ENCODE peak calls at places on chromosomes 12 and 14, in four cellular contexts. One of them, this sample, is unnamed.
A peak's percentile ranks its signal among the peaks of the same experiment; 100 is the strongest.

GRCh38 chr14:33315217-33315616 is 376.5 kb downstream of the NPAS3 start:
- DNase-seq in effector memory CD4-positive, alpha-beta T cell: no peak
- DNase-seq in right lobe of liver: no peak
- DNase-seq in transverse colon: no peak
- DNase-seq in this sample: no peak

GRCh38 chr14:67665886-67666285 is 8.5 kb downstream of the VTI1B start:
- DNase-seq in effector memory CD4-positive, alpha-beta T cell: no peak
- DNase-seq in right lobe of liver: no peak
- DNase-seq in transverse colon: no peak
- DNase-seq in this sample: no peak

GRCh38 chr12:75488553-75488952 is 8.0 kb downstream of the GLIPR1 start:
- DNase-seq in effector memory CD4-positive, alpha-beta T cell: no peak
- DNase-seq in right lobe of liver: no peak
- DNase-seq in transverse colon: no peak
- DNase-seq in this sample: no peak

GRCh38 chr14:59511916-59512530 is 27.7 kb downstream of the JKAMP start:
- DNase-seq in effector memory CD4-positive, alpha-beta T cell: no peak
- DNase-seq in right lobe of liver: no peak
- DNase-seq in transverse colon: peak; percentile 16
- DNase-seq in this sample: no peak

GRCh38 chr12:54549774-54550451 is 512 bp downstream of the PDE1B start:
- DNase-seq in effector memory CD4-positive, alpha-beta T cell: no peak
- DNase-seq in right lobe of liver: no peak
- DNase-seq in transverse colon: no peak
- DNase-seq in this sample: no peak

GRCh38 chr14:73610692-73611091 is 1.6 kb upstream of the ACOT6 start:
- DNase-seq in effector memory CD4-positive, alpha-beta T cell: no peak
- DNase-seq in right lobe of liver: peak; percentile 59
- DNase-seq in transverse colon: no peak
- DNase-seq in this sample: no peak

GRCh38 chr12:21615441-21615840 is 10.8 kb upstream of the GYS2 start:
- DNase-seq in effector memory CD4-positive, alpha-beta T cell: no peak
- DNase-seq in right lobe of liver: no peak
- DNase-seq in transverse colon: no peak
- DNase-seq in this sample: no peak

GRCh38 chr14:65772901-65773574 is 360.5 kb downstream of the FUT8 start:
- DNase-seq in effector memory CD4-positive, alpha-beta T cell: no peak
- DNase-seq in right lobe of liver: no peak
- DNase-seq in transverse colon: no peak
- DNase-seq in this sample: no peak

GRCh38 chr12:89703768-89704167 is 4.9 kb downstream of the ATP2B1 start:
- DNase-seq in effector memory CD4-positive, alpha-beta T cell: no peak
- DNase-seq in right lobe of liver: no peak
- DNase-seq in transverse colon: no peak
- DNase-seq in this sample: no peak

GRCh38 chr12:52692253-52692652 is 11.1 kb downstream of the KRT77 start:
- DNase-seq in effector memory CD4-positive, alpha-beta T cell: no peak
- DNase-seq in right lobe of liver: no peak
- DNase-seq in transverse colon: no peak
- DNase-seq in this sample: no peak

GRCh38 chr12:99278899-99279298 is 368.7 kb upstream of the GARIN6 start:
- DNase-seq in effector memory CD4-positive, alpha-beta T cell: no peak
- DNase-seq in right lobe of liver: no peak
- DNase-seq in transverse colon: no peak
- DNase-seq in this sample: no peak

GRCh38 chr12:3216726-3217682 is 139.8 kb downstream of the TSPAN9 start:
- DNase-seq in effector memory CD4-positive, alpha-beta T cell: no peak
- DNase-seq in right lobe of liver: no peak
- DNase-seq in transverse colon: no peak
- DNase-seq in this sample: no peak

GRCh38 chr14:22822017-22822618 is 6.9 kb upstream of the SLC7A7 start:
- DNase-seq in effector memory CD4-positive, alpha-beta T cell: no peak
- DNase-seq in right lobe of liver: no peak
- DNase-seq in transverse colon: no peak
- DNase-seq in this sample: no peak

GRCh38 chr12:122336015-122336946 is 70.0 kb upstream of the VPS33A start:
- DNase-seq in effector memory CD4-positive, alpha-beta T cell: peak; percentile 8
- DNase-seq in right lobe of liver: peak; percentile 61
- DNase-seq in transverse colon: peak; percentile 22
- DNase-seq in this sample: no peak

GRCh38 chr12:42798811-42799438 is 209.4 kb upstream of the PRICKLE1 start:
- DNase-seq in effector memory CD4-positive, alpha-beta T cell: no peak
- DNase-seq in right lobe of liver: no peak
- DNase-seq in transverse colon: no peak
- DNase-seq in this sample: no peak

GRCh38 chr12:12714276-12715001 is 2.7 kb upstream of the CDKN1B start:
- DNase-seq in effector memory CD4-positive, alpha-beta T cell: peak; percentile 41
- DNase-seq in right lobe of liver: no peak
- DNase-seq in transverse colon: peak; percentile 77
- DNase-seq in this sample: peak; percentile 69

GRCh38 chr12:85632390-85632789 is 203.8 kb downstream of the RASSF9 start:
- DNase-seq in effector memory CD4-positive, alpha-beta T cell: no peak
- DNase-seq in right lobe of liver: no peak
- DNase-seq in transverse colon: no peak
- DNase-seq in this sample: no peak

GRCh38 chr14:71985538-71986234 is 53.5 kb downstream of the RGS6 start:
- DNase-seq in effector memory CD4-positive, alpha-beta T cell: no peak
- DNase-seq in right lobe of liver: no peak
- DNase-seq in transverse colon: no peak
- DNase-seq in this sample: no peak

GRCh38 chr12:77247542-77247941 is 182.2 kb upstream of the E2F7 start:
- DNase-seq in effector memory CD4-positive, alpha-beta T cell: no peak
- DNase-seq in right lobe of liver: no peak
- DNase-seq in transverse colon: no peak
- DNase-seq in this sample: no peak

GRCh38 chr14:103091041-103091882 is 3.3 kb upstream of the EXOC3L4 start:
- DNase-seq in effector memory CD4-positive, alpha-beta T cell: peak; percentile 73
- DNase-seq in right lobe of liver: peak; percentile 77
- DNase-seq in transverse colon: peak; percentile 85
- DNase-seq in this sample: peak; percentile 88

GRCh38 chr12:11827096-11827841 is 177.8 kb downstream of the ETV6 start:
- DNase-seq in effector memory CD4-positive, alpha-beta T cell: no peak
- DNase-seq in right lobe of liver: no peak
- DNase-seq in transverse colon: no peak
- DNase-seq in this sample: no peak

GRCh38 chr14:34049769-34050168 is 98.9 kb upstream of the EGLN3 start:
- DNase-seq in effector memory CD4-positive, alpha-beta T cell: no peak
- DNase-seq in right lobe of liver: no peak
- DNase-seq in transverse colon: no peak
- DNase-seq in this sample: no peak

GRCh38 chr14:85867450-85867849 is 337.5 kb downstream of the FLRT2 start:
- DNase-seq in effector memory CD4-positive, alpha-beta T cell: no peak
- DNase-seq in right lobe of liver: no peak
- DNase-seq in transverse colon: no peak
- DNase-seq in this sample: no peak

GRCh38 chr14:88463318-88463717 is 77.9 kb downstream of the SPATA7 start:
- DNase-seq in effector memory CD4-positive, alpha-beta T cell: no peak
- DNase-seq in right lobe of liver: no peak
- DNase-seq in transverse colon: no peak
- DNase-seq in this sample: no peak

GRCh38 chr12:23084236-23084995 is 459.4 kb downstream of the ETNK1 start:
- DNase-seq in effector memory CD4-positive, alpha-beta T cell: no peak
- DNase-seq in right lobe of liver: no peak
- DNase-seq in transverse colon: no peak
- DNase-seq in this sample: no peak

GRCh38 chr14:20632831-20633771 is 8.4 kb downstream of the OR6S1 start:
- DNase-seq in effector memory CD4-positive, alpha-beta T cell: peak; percentile 51
- DNase-seq in right lobe of liver: no peak
- DNase-seq in transverse colon: peak; percentile 59
- DNase-seq in this sample: no peak

GRCh38 chr12:15648564-15648963 is 140.6 kb downstream of the EPS8 start:
- DNase-seq in effector memory CD4-positive, alpha-beta T cell: no peak
- DNase-seq in right lobe of liver: no peak
- DNase-seq in transverse colon: no peak
- DNase-seq in this sample: no peak

GRCh38 chr14:39467889-39468524 is 35.8 kb upstream of the FBXO33 start:
- DNase-seq in effector memory CD4-positive, alpha-beta T cell: no peak
- DNase-seq in right lobe of liver: no peak
- DNase-seq in transverse colon: no peak
- DNase-seq in this sample: no peak

GRCh38 chr12:20314325-20314724 is 54.0 kb upstream of the PDE3A start:
- DNase-seq in effector memory CD4-positive, alpha-beta T cell: no peak
- DNase-seq in right lobe of liver: no peak
- DNase-seq in transverse colon: no peak
- DNase-seq in this sample: no peak

GRCh38 chr12:39605501-39605900 is 14.1 kb downstream of the ABCD2 start:
- DNase-seq in effector memory CD4-positive, alpha-beta T cell: no peak
- DNase-seq in right lobe of liver: no peak
- DNase-seq in transverse colon: no peak
- DNase-seq in this sample: no peak

GRCh38 chr12:64767495-64767894 is 8.3 kb upstream of the GNS start:
- DNase-seq in effector memory CD4-positive, alpha-beta T cell: no peak
- DNase-seq in right lobe of liver: no peak
- DNase-seq in transverse colon: no peak
- DNase-seq in this sample: no peak

GRCh38 chr14:101504096-101504948 is 57.0 kb upstream of the DIO3 start:
- DNase-seq in effector memory CD4-positive, alpha-beta T cell: no peak
- DNase-seq in right lobe of liver: peak; percentile 45
- DNase-seq in transverse colon: peak; percentile 1
- DNase-seq in this sample: peak; percentile 59

GRCh38 chr12:120529641-120530314 is 820 bp upstream of the COQ5 start:
- DNase-seq in effector memory CD4-positive, alpha-beta T cell: no peak
- DNase-seq in right lobe of liver: no peak
- DNase-seq in transverse colon: peak; percentile 44
- DNase-seq in this sample: no peak

GRCh38 chr14:50452979-50453705 is 56.5 kb upstream of the CDKL1 start:
- DNase-seq in effector memory CD4-positive, alpha-beta T cell: no peak
- DNase-seq in right lobe of liver: no peak
- DNase-seq in transverse colon: no peak
- DNase-seq in this sample: no peak

GRCh38 chr12:117360551-117361311 is 695 bp downstream of the NOS1 start:
- DNase-seq in effector memory CD4-positive, alpha-beta T cell: no peak
- DNase-seq in right lobe of liver: no peak
- DNase-seq in transverse colon: no peak
- DNase-seq in this sample: no peak
- H3K4me3 ChIP-seq in effector memory CD4-positive, alpha-beta T cell: no peak overlapping the region
- H3K4me3 ChIP-seq in right lobe of liver: no peak overlapping the region
- H3K4me3 ChIP-seq in transverse colon: no peak overlapping the region
- H3K4me3 ChIP-seq in this sample: peak overlapping the region; percentile 23

GRCh38 chr14:104098272-104099095 is 13.0 kb downstream of the ASPG start:
- DNase-seq in effector memory CD4-positive, alpha-beta T cell: no peak
- DNase-seq in right lobe of liver: peak; percentile 42
- DNase-seq in transverse colon: peak; percentile 5
- DNase-seq in this sample: peak; percentile 61
- H3K4me1 ChIP-seq in effector memory CD4-positive, alpha-beta T cell: peaks cover 4% of the 10 kb centered on the region
- H3K4me1 ChIP-seq in right lobe of liver: no peaks in the 10 kb centered on the region
- H3K4me1 ChIP-seq in transverse colon: peaks cover 15% of the 10 kb centered on the region
- H3K4me1 ChIP-seq in this sample: peaks cover 9% of the 10 kb centered on the region

DNA sequence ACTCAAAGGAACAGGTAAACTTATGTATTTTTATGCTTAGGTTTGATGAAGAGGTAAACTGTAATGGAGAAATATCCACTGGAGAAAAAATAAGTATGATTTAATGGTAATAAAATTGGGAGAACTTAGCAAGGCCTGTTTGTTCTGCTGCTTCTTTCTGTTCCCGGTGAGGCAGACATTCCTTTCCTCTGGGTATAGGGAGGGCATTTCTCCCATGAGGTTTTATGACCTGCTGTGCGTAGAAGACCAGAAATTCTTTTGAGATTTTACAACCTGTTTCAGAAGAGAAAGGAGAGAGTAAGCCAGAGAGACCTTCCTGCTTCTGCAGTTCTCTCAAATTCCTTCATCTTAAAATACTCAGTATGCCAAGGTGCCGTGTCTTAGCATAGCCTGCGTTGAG is 139.4 kb upstream of the RMST start:
- DNase-seq in effector memory CD4-positive, alpha-beta T cell: no peak
- DNase-seq in right lobe of liver: no peak
- DNase-seq in transverse colon: no peak
- DNase-seq in this sample: no peak
- H3K4me3 ChIP-seq in effector memory CD4-positive, alpha-beta T cell: no peak overlapping the region
- H3K4me3 ChIP-seq in right lobe of liver: no peak overlapping the region
- H3K4me3 ChIP-seq in transverse colon: no peak overlapping the region
- H3K4me3 ChIP-seq in this sample: no peak overlapping the region

GRCh38 chr12:29725587-29726320 is 58.0 kb downstream of the TMTC1 start:
- DNase-seq in effector memory CD4-positive, alpha-beta T cell: no peak
- DNase-seq in right lobe of liver: no peak
- DNase-seq in transverse colon: peak; percentile 19
- DNase-seq in this sample: no peak
- H3K4me1 ChIP-seq in effector memory CD4-positive, alpha-beta T cell: no peaks in the 10 kb centered on the region
- H3K4me1 ChIP-seq in right lobe of liver: no peaks in the 10 kb centered on the region
- H3K4me1 ChIP-seq in transverse colon: peaks cover 5% of the 10 kb centered on the region
- H3K4me1 ChIP-seq in this sample: no peaks in the 10 kb centered on the region

GRCh38 chr14:24337144-24337823 is 2.4 kb upstream of the ADCY4 start:
- DNase-seq in effector memory CD4-positive, alpha-beta T cell: no peak
- DNase-seq in right lobe of liver: no peak
- DNase-seq in transverse colon: no peak
- DNase-seq in this sample: no peak

GRCh38 chr14:24331731-24332093 is 3.2 kb downstream of the ADCY4 start:
- DNase-seq in effector memory CD4-positive, alpha-beta T cell: no peak
- DNase-seq in right lobe of liver: no peak
- DNase-seq in transverse colon: no peak
- DNase-seq in this sample: no peak

GRCh38 chr14:24335461-24336146 is 733 bp upstream of the ADCY4 start:
- DNase-seq in effector memory CD4-positive, alpha-beta T cell: no peak
- DNase-seq in right lobe of liver: no peak
- DNase-seq in transverse colon: no peak
- DNase-seq in this sample: peak; percentile 31

GRCh38 chr14:24332094-24332983 is 2.5 kb downstream of the ADCY4 start:
- DNase-seq in effector memory CD4-positive, alpha-beta T cell: peak; percentile 80
- DNase-seq in right lobe of liver: peak; percentile 73
- DNase-seq in transverse colon: peak; percentile 87
- DNase-seq in this sample: peak; percentile 82

DNA sequence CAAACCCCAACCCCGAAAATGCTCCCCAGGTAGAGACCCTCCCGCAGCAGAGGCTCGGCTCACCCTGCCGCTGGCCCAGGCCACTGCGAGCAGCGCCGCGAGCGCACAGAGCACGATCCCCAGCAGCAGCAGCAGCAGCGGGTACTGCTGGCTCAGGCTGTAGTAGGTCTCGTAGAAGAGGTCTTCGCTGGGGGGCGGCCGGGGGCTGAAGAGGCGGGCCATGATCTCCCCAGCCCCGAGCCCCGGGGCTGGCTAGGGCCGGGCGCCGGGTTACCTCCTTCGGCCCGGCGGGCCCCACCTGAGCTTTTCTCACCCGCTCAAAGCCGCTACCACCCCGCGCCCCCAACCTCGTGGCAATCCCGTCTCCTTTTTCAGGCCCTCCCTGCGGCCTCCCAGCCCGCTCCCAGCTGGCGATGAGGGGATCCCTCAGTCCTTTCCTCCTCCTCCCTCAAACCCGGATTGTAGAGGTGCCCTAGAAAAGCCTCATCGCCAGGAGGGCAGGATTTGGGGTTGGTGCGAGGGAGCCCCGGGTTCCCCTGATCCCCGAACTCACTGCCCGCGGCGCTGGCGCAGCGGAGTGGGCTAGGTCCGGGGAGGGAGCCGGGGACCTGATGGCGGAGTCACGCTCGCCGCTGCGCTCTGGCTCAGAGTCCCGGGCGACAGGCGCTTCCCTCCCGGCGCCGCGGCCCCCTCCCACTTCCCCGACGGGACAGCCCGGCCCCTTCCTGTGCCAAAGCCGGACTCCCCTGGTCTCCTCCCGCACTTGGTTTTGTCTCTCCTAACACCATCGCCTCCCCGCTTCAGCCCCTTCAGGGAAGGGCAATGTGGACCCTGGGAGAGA is at the start of gene ADCY4:
- DNase-seq in effector memory CD4-positive, alpha-beta T cell: no peak
- DNase-seq in right lobe of liver: no peak
- DNase-seq in transverse colon: no peak
- DNase-seq in this sample: no peak
- H3K4me3 ChIP-seq in effector memory CD4-positive, alpha-beta T cell: peak within 1 kb of the TSS; percentile 10
- H3K4me3 ChIP-seq in right lobe of liver: peak within 1 kb of the TSS; percentile 39
- H3K4me3 ChIP-seq in transverse colon: peak within 1 kb of the TSS; percentile 20
- H3K4me3 ChIP-seq in this sample: peak within 1 kb of the TSS; percentile 51

This sample was measured in upper lobe of right lung.